ENCODE peak calls at places on chromosomes 11 and 22, in nine cellular contexts. Y is foreskin fibroblast, N is astrocyte of the spinal cord, G is GM23338, F is natural killer cell, S is type B pancreatic cell, M is uterus, C is adrenal gland, A is heart right ventricle. J is an unnamed sample.

GRCh38 chr11:68946416-68947090 is 34.2 kb downstream of the MRGPRD start:
- DNase-seq in Y (peak), N (peak), G (no peak), F (no peak), S (no peak), M (peak), C (no peak), A (no peak), J (no peak)

GRCh38 chr22:16915711-16916110 is 90.5 kb upstream of the XKR3 start:
- DNase-seq in Y (no peak), N (no peak), G (no peak), F (no peak), S (no peak), M (no peak), C (no peak), A (no peak), J (peak)

GRCh38 chr22:48520888-48521600 is 1306.6 kb downstream of the BRD1 start:
- DNase-seq in Y (no peak), N (no peak), G (no peak), F (no peak), S (no peak), M (no peak), C (no peak), A (no peak), J (no peak)

GRCh38 chr22:23215294-23216204 is 35.2 kb downstream of the BCR start:
- DNase-seq in Y (peak), N (no peak), G (no peak), F (no peak), S (no peak), M (peak), C (no peak), A (no peak), J (peak)

GRCh38 chr22:46418827-46419226 is 83.3 kb downstream of the TRMU start:
- DNase-seq in Y (no peak), N (no peak), G (no peak), F (no peak), S (no peak), M (no peak), C (no peak), A (peak), J (no peak)

GRCh38 chr11:26649884-26650283 is 72.0 kb downstream of the SLC5A12 start:
- DNase-seq in Y (peak), N (peak), G (peak), F (no peak), S (no peak), M (peak), C (peak), A (no peak), J (peak)

GRCh38 chr11:2531987-2532703 is 87.3 kb downstream of the KCNQ1 start:
- DNase-seq in Y (no peak), N (no peak), G (no peak), F (no peak), S (no peak), M (peak), C (no peak), A (peak), J (no peak)

GRCh38 chr11:74019104-74019738 is 10.3 kb upstream of the UCP3 start:
- DNase-seq in Y (no peak), N (no peak), G (no peak), F (no peak), S (no peak), M (no peak), C (no peak), A (peak), J (no peak)

GRCh38 chr11:120121336-120121735 is 16.6 kb downstream of the TRIM29 start:
- DNase-seq in Y (no peak), N (no peak), G (no peak), F (no peak), S (no peak), M (no peak), C (no peak), A (no peak), J (no peak)

GRCh38 chr22:30327864-30328345 is 1.2 kb upstream of the TBC1D10A start:
- DNase-seq in Y (no peak), N (no peak), G (peak), F (no peak), S (no peak), M (no peak), C (no peak), A (no peak), J (no peak)

GRCh38 chr11:36123353-36124220 is 165.6 kb downstream of the COMMD9 start:
- DNase-seq in Y (no peak), N (peak), G (no peak), F (no peak), S (no peak), M (no peak), C (no peak), A (no peak), J (no peak)

GRCh38 chr11:11407065-11407737 is 54.2 kb upstream of the CSNK2A3 start:
- DNase-seq in Y (no peak), N (no peak), G (no peak), F (no peak), S (no peak), M (no peak), C (peak), A (no peak), J (no peak)

GRCh38 chr11:78808903-78809302 is 234.2 kb upstream of the NARS2 start:
- DNase-seq in Y (no peak), N (no peak), G (no peak), F (no peak), S (no peak), M (no peak), C (no peak), A (no peak), J (no peak)

GRCh38 chr22:19603767-19604166 is 79.6 kb upstream of the CLDN5 start:
- DNase-seq in Y (no peak), N (no peak), G (no peak), F (no peak), S (no peak), M (no peak), C (no peak), A (no peak), J (no peak)

GRCh38 chr11:46920709-46921108 is 2.4 kb upstream of the LRP4 start:
- DNase-seq in Y (peak), N (peak), G (no peak), F (no peak), S (no peak), M (peak), C (peak), A (no peak), J (no peak)

GRCh38 chr11:1228183-1228821 is 5.4 kb downstream of the MUC5B start:
- DNase-seq in Y (no peak), N (no peak), G (no peak), F (no peak), S (peak), M (no peak), C (no peak), A (peak), J (no peak)

GRCh38 chr22:36318442-36318841 is 65.5 kb downstream of the APOL1 start:
- DNase-seq in Y (no peak), N (no peak), G (no peak), F (no peak), S (no peak), M (no peak), C (no peak), A (no peak), J (no peak)

GRCh38 chr11:12675951-12676711 is 1.9 kb downstream of the TEAD1 start:
- DNase-seq in Y (no peak), N (peak), G (no peak), F (no peak), S (no peak), M (peak), C (no peak), A (no peak), J (no peak)

GRCh38 chr11:27816200-27816599 is 115.9 kb upstream of the BDNF start:
- DNase-seq in Y (no peak), N (no peak), G (no peak), F (no peak), S (no peak), M (no peak), C (no peak), A (no peak), J (no peak)

GRCh38 chr22:32378703-32379272 is 21.1 kb downstream of the RFPL3 start:
- DNase-seq in Y (peak), N (peak), G (peak), F (no peak), S (no peak), M (no peak), C (no peak), A (no peak), J (peak)

GRCh38 chr11:133828861-133829260 is 16.5 kb downstream of the SPATA19 start:
- DNase-seq in Y (no peak), N (no peak), G (no peak), F (no peak), S (no peak), M (no peak), C (no peak), A (no peak), J (no peak)

GRCh38 chr11:130644187-130644586 is 195.7 kb downstream of the ADAMTS15 start:
- DNase-seq in Y (no peak), N (no peak), G (peak), F (no peak), S (peak), M (no peak), C (no peak), A (no peak), J (no peak)
- TF ChIP-seq CTCF in Y (no peak), N (no peak), G (no peak), F (no peak), S (no peak), M (no peak), C (no peak), A (no peak), J (no peak)

GRCh38 chr11:63937713-63938480 is 905 bp upstream of the NAA40 start:
- DNase-seq in Y (no peak), N (no peak), G (peak), F (no peak), S (no peak), M (no peak), C (no peak), A (no peak), J (peak)
- TF ChIP-seq CTCF in Y (no peak), N (no peak), G (no peak), F (no peak), S (no peak), M (no peak), C (peak), A (no peak), J (no peak)

DNA sequence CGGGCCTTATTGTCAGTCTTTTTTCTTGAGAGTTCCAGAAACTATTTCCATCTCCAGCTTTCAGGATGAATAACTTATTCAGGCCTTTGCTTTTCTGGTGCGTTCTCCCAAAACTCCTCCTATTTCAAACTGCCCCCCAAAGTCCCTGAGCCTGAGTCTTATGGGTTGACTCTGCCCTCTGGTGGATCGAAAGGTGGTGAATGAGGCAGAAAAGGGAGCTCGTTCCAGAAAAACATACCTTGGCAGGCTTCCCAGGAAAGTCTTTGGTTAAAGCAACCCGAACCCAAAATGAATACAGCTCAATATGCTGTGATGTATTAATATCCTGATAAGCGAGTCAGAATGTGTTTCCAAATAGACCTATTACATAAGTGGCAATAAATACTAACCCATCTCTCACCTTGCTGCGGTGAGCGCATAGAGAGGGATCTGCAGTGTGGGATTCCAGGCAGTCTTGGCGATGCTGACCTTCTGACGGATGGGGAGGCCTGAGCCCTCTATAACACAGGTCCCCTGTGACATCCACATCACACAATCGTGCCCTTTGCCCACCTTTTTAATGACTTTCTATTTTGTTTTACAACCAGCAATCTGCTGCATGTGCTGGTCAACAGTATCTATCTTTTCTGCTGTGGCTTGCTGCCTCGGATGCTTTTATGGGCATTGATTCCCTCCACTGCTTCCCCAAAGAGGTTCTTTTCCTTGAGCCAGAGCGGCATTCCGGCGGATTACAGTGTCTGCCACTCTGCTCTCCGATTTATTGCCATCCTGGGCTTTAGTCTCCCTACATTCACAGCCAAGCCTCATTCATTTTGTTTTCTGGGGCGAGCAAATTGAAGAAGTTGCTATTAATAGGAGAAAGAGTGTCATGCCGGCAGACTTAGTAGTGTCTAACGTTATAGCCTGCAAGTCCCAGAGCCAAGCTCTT is 756.8 kb downstream of the NTM start:
- DNase-seq in Y (peak), N (peak), G (peak), F (no peak), S (no peak), M (no peak), C (peak), A (no peak), J (peak)
- TF ChIP-seq CTCF in Y (peak), N (peak), G (peak), F (no peak), S (peak), M (peak), C (peak), A (peak), J (peak)

DNA sequence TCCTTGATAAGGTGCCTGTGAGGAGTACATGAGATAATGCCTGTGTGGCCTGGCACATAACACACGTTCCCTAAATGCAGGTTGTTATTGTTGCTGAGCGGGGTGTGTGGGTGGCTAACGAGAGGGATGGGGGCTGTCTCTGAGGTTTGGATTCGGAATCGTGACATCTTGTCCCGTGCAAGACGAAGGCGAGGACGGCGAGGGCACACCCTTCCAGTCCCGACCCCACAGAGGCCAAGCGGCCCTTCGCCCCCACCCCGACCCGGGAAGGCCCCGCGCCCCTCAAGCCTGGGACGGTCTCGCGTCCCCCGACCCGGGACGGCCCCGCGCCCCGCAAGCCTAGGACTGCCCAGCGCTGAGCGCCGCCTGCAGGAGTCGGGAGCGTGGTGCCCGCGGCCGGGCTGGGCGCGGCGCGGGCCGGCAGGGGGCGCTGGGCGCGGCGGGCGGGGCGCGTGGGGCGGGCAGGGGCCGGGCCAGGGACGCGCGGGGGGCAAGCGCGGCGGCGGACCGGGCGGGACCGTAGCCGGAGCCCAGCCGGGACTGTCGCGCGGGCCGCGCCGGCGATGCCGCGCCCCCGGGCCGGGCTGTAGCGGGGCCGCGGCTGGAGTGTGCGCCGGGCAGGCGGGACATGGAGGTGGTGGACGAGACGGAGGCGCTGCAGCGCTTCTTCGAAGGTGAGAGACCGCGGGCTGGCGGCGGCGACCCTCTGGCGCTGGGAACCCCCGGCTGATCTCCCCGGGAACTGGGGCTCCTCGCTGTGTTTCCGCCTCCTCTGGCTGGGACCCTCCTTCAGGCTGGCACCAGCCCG is at the start of gene MYRF:
- DNase-seq in Y (no peak), N (no peak), G (peak), F (peak), S (peak), M (no peak), C (no peak), A (peak), J (peak)
- TF ChIP-seq CTCF in Y (peak), N (peak), G (peak), F (peak), S (peak), M (peak), C (peak), A (peak), J (peak)

GRCh38 chr11:102614485-102614884 is 10.6 kb downstream of the MMP20 start:
- DNase-seq in Y (no peak), N (no peak), G (peak), F (no peak), S (no peak), M (no peak), C (no peak), A (no peak), J (no peak)
- TF ChIP-seq CTCF in Y (no peak), N (no peak), G (peak), F (no peak), S (no peak), M (no peak), C (no peak), A (no peak), J (peak)

GRCh38 chr11:131745405-131745804 is 375.0 kb downstream of the NTM start:
- DNase-seq in Y (peak), N (peak), G (no peak), F (no peak), S (no peak), M (no peak), C (no peak), A (no peak), J (no peak)

GRCh38 chr11:131744847-131745246 is 374.4 kb downstream of the NTM start:
- DNase-seq in Y (peak), N (peak), G (no peak), F (no peak), S (no peak), M (no peak), C (no peak), A (no peak), J (no peak)

GRCh38 chr11:131748146-131749050 is 378.0 kb downstream of the NTM start:
- DNase-seq in Y (peak), N (peak), G (peak), F (no peak), S (no peak), M (peak), C (peak), A (peak), J (peak)

GRCh38 chr11:131749100-131749499 is 378.7 kb downstream of the NTM start:
- DNase-seq in Y (peak), N (peak), G (no peak), F (no peak), S (no peak), M (no peak), C (no peak), A (no peak), J (no peak)

DNA sequence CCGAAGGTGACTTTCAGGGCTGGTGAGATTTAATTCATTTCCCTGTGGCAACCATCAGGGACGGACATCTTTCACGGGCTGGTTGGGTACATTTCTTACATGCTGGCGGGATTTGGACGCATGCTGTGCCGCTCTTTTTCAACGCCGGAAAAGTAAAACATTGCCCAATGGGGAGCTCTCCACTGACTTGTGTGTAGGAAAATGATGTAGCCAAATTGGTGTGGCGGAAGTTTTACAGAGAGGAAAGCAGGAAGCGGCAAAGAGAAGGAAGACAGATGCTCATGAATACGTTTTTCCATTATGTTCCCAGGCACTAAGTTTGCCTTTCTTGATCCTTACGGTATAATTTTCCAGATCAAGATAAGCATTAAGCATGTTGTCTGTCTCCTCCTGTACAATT is 375.8 kb downstream of the NTM start:
- DNase-seq in Y (no peak), N (peak), G (no peak), F (no peak), S (no peak), M (no peak), C (no peak), A (no peak), J (no peak)
- TF ChIP-seq CTCF in Y (no peak), N (no peak), G (no peak), F (no peak), S (no peak), M (no peak), C (no peak), A (no peak), J (no peak)

GRCh38 chr11:86538223-86538548 is 134.2 kb downstream of the ME3 start:
- DNase-seq in Y (no peak), N (no peak), G (no peak), F (no peak), S (no peak), M (no peak), C (no peak), A (no peak), J (no peak)

GRCh38 chr11:86535773-86536172 is 136.6 kb downstream of the ME3 start:
- DNase-seq in Y (no peak), N (no peak), G (no peak), F (no peak), S (no peak), M (no peak), C (no peak), A (no peak), J (no peak)

GRCh38 chr11:86537541-86538222 is 134.7 kb downstream of the ME3 start:
- DNase-seq in Y (no peak), N (peak), G (peak), F (no peak), S (no peak), M (no peak), C (no peak), A (no peak), J (no peak)
- TF ChIP-seq CTCF in Y (no peak), N (no peak), G (peak), F (no peak), S (peak), M (no peak), C (no peak), A (peak), J (no peak)

GRCh38 chr11:93648168-93648567 is 13.3 kb upstream of the CEP295 start:
- DNase-seq in Y (no peak), N (peak), G (peak), F (no peak), S (no peak), M (no peak), C (no peak), A (no peak), J (no peak)
- TF ChIP-seq CTCF in Y (peak), N (peak), G (peak), F (no peak), S (peak), M (no peak), C (no peak), A (no peak), J (peak)

J was measured in activated CD8-positive, alpha-beta T cell treated with anti-CD3 and anti-CD28 coated beads for 36 hours.